ENCODE peak calls at places on chromosomes 16 and 17, in seven cellular contexts. E is transverse colon, M is iPS DF 6.9, O is NAMALWA, C is foreskin fibroblast, L is bronchial epithelial cell, H is AG10803. T is an unnamed sample.

GRCh38 chr17:38654411-38655398 is 20.1 kb downstream of the EPOP start:
- DNase-seq in M (no peak), C (no peak), L (no peak), E (no peak), H (no peak), O (no peak), T (no peak)

GRCh38 chr17:71601894-71602504 is 518.8 kb upstream of the SOX9 start:
- DNase-seq in L (no peak), E (no peak), H (no peak), M (no peak), O (no peak), C (no peak), T (no peak)

GRCh38 chr17:38914741-38915638 is 10.4 kb upstream of the LASP1NB start:
- DNase-seq in H (no peak), E (no peak), O (no peak), L (no peak), M (no peak), C (no peak), T (no peak)

GRCh38 chr16:57479422-57480126 is 6.7 kb downstream of the DOK4 start:
- DNase-seq in E (peak; percentile 79), M (peak; percentile 72), O (no peak), H (peak; percentile 54), L (no peak), C (peak; percentile 63), T (peak; percentile 79)

GRCh38 chr16:66923247-66923851 is 2.0 kb downstream of the RRAD start:
- DNase-seq in L (no peak), C (no peak), M (no peak), E (no peak), O (no peak), H (no peak), T (peak; percentile 76)

GRCh38 chr17:37177234-37177633 is 198.6 kb upstream of the C17orf78 start:
- DNase-seq in C (no peak), L (peak; percentile 74), M (no peak), O (no peak), H (no peak), E (no peak), T (no peak)

GRCh38 chr17:65243838-65244237 is 106.7 kb downstream of the RGS9 start:
- DNase-seq in M (no peak), E (no peak), L (peak; percentile 31), H (peak; percentile 56), C (peak; percentile 34), O (no peak), T (peak; percentile 68)

GRCh38 chr17:32723310-32723955 is 153.5 kb downstream of the MYO1D start:
- DNase-seq in O (no peak), E (no peak), L (no peak), M (no peak), H (no peak), C (no peak), T (no peak)

GRCh38 chr17:73759324-73760185 is 115.3 kb upstream of the SDK2 start:
- DNase-seq in H (no peak), L (no peak), C (no peak), E (no peak), O (no peak), M (no peak), T (no peak)

GRCh38 chr17:77999413-78000173 is 41.1 kb downstream of the TNRC6C start:
- DNase-seq in O (no peak), M (no peak), L (peak; percentile 14), C (peak; percentile 30), E (no peak), H (peak; percentile 34), T (peak; percentile 13)

GRCh38 chr17:15298176-15298575 is 33.0 kb upstream of the PMP22 start:
- DNase-seq in O (no peak), L (peak; percentile 29), M (no peak), H (peak; percentile 64), C (peak; percentile 60), E (no peak), T (peak; percentile 30)

GRCh38 chr16:66131895-66132294 is 234.6 kb upstream of the CDH5 start:
- DNase-seq in E (no peak), L (peak; percentile 16), H (peak; percentile 40), O (no peak), M (no peak), C (no peak), T (no peak)

GRCh38 chr17:19717031-19717360 is 612 bp upstream of the SLC47A2 start:
- DNase-seq in M (no peak), C (no peak), L (no peak), E (no peak), O (no peak), H (no peak), T (no peak)

GRCh38 chr17:32259596-32259995 is 6.0 kb upstream of the RHBDL3 start:
- DNase-seq in M (no peak), C (peak; percentile 51), O (no peak), L (peak; percentile 19), H (peak; percentile 48), E (no peak), T (peak; percentile 83)

GRCh38 chr17:7476474-7476873 is 3.0 kb downstream of the ZBTB4 start:
- DNase-seq in C (no peak), M (no peak), H (peak; percentile 39), E (no peak), O (no peak), L (peak; percentile 98), T (peak; percentile 40)

GRCh38 chr16:117381-118365 is 20.8 kb downstream of the NPRL3 start:
- DNase-seq in C (no peak), L (peak; percentile 23), E (peak; percentile 81), O (peak; percentile 76), M (peak; percentile 61), H (peak; percentile 28), T (peak; percentile 67)

GRCh38 chr17:79978545-79978852 is 57.2 kb downstream of the TBC1D16 start:
- DNase-seq in E (no peak), M (no peak), O (no peak), H (peak; percentile 42), C (peak; percentile 58), L (no peak), T (no peak)

GRCh38 chr17:61784510-61784909 is 78.8 kb downstream of the BRIP1 start:
- DNase-seq in E (no peak), H (no peak), M (no peak), L (no peak), C (no peak), O (peak; percentile 46), T (no peak)

GRCh38 chr17:28878158-28878910 is 19.2 kb downstream of the FLOT2 start:
- DNase-seq in L (peak; percentile 60), M (no peak), C (no peak), E (no peak), H (no peak), O (no peak), T (no peak)

GRCh38 chr17:76714822-76715461 is 4.2 kb upstream of the MXRA7 start:
- DNase-seq in O (peak; percentile 77), C (no peak), M (no peak), H (peak; percentile 54), L (no peak), E (peak; percentile 68), T (peak; percentile 52)

GRCh38 chr17:62059394-62059793 is 5.7 kb downstream of the MED13 start:
- DNase-seq in M (no peak), O (no peak), C (no peak), H (no peak), E (no peak), L (no peak), T (no peak)

T was measured in AG08396.